ENCODE peak calls at places on chromosome 10, in seven cellular contexts. N, M, X, C, R, Q and V are unnamed samples.

GRCh38 chr10:117497736-117498135 is 44.8 kb upstream of the EMX2 start:
- DNase-seq in X (no peak), R (no peak), Q (no peak), M (no peak), N (no peak), C (no peak), V (no peak)

GRCh38 chr10:122128357-122128756 is 139.4 kb downstream of the TACC2 start:
- DNase-seq in N (no peak), C (peak; percentile 37), M (no peak), Q (no peak), X (no peak), R (no peak), V (no peak)

GRCh38 chr10:61907587-61907986 is 6.1 kb downstream of the ARID5B start:
- DNase-seq in Q (no peak), N (no peak), R (no peak), M (no peak), C (no peak), X (no peak), V (no peak)

GRCh38 chr10:22437620-22438588 is 92.6 kb downstream of the SPAG6 start:
- DNase-seq in Q (peak; percentile 52), C (peak; percentile 43), N (peak; percentile 21), X (no peak), R (peak; percentile 52), M (peak; percentile 22), V (peak; percentile 37)

GRCh38 chr10:19505320-19506092 is 310.7 kb upstream of the PLXDC2 start:
- DNase-seq in M (no peak), Q (no peak), N (no peak), C (no peak), R (no peak), X (no peak), V (no peak)

GRCh38 chr10:71074176-71074755 is 138.1 kb upstream of the UNC5B start:
- DNase-seq in N (no peak), R (no peak), M (no peak), X (no peak), Q (no peak), C (no peak), V (peak; percentile 34)

GRCh38 chr10:31261502-31262311 is 57.3 kb upstream of the ZEB1 start:
- DNase-seq in Q (no peak), C (peak; percentile 88), X (no peak), M (no peak), R (no peak), N (no peak), V (no peak)

GRCh38 chr10:128884061-128884425 is 583.0 kb upstream of the MGMT start:
- DNase-seq in N (no peak), X (no peak), M (no peak), R (no peak), C (no peak), Q (no peak), V (no peak)

GRCh38 chr10:88115968-88116367 is 252.5 kb downstream of the PTEN start:
- DNase-seq in M (no peak), C (peak; percentile 47), Q (no peak), X (no peak), N (no peak), R (no peak), V (no peak)

GRCh38 chr10:69769395-69769989 is 32.2 kb upstream of the COL13A1 start:
- DNase-seq in Q (no peak), R (no peak), X (no peak), N (no peak), M (peak; percentile 99), C (peak; percentile 62), V (no peak)

GRCh38 chr10:42888504-42889095 is 106.0 kb downstream of the BMS1 start:
- DNase-seq in Q (no peak), R (no peak), N (no peak), M (no peak), X (no peak), C (no peak), V (no peak)

GRCh38 chr10:88194041-88194887 is 330.8 kb downstream of the PTEN start:
- DNase-seq in M (no peak), R (no peak), Q (no peak), C (peak; percentile 9), N (peak; percentile 4), X (no peak), V (no peak)

GRCh38 chr10:50501478-50501877 is 122.3 kb downstream of the SGMS1 start:
- DNase-seq in C (peak; percentile 54), M (no peak), N (no peak), X (no peak), Q (no peak), R (no peak), V (no peak)

GRCh38 chr10:104069610-104070009 is 16.1 kb downstream of the COL17A1 start:
- DNase-seq in R (no peak), M (no peak), Q (no peak), N (no peak), X (no peak), C (no peak), V (no peak)

GRCh38 chr10:65041307-65041706 is 1520.1 kb downstream of the REEP3 start:
- DNase-seq in Q (no peak), N (no peak), R (no peak), X (no peak), C (no peak), M (no peak), V (no peak)

GRCh38 chr10:75408911-75409885 is 7.6 kb upstream of the ZNF503 start:
- DNase-seq in X (peak; percentile 65), Q (peak; percentile 58), R (peak; percentile 15), M (peak; percentile 77), C (peak; percentile 46), N (peak; percentile 30), V (peak; percentile 72)

GRCh38 chr10:50367732-50368131 is 116.4 kb upstream of the ASAH2 start:
- DNase-seq in R (no peak), N (no peak), X (no peak), C (peak; percentile 63), M (peak; percentile 66), Q (no peak), V (no peak)

GRCh38 chr10:66514666-66515065 is 411.2 kb upstream of the LRRTM3 start:
- DNase-seq in N (no peak), Q (no peak), R (no peak), X (no peak), M (no peak), C (no peak), V (no peak)

GRCh38 chr10:103278862-103279298 is 1.9 kb downstream of the INA start:
- DNase-seq in Q (peak; percentile 13), R (no peak), N (peak; percentile 46), M (peak; percentile 65), C (peak; percentile 59), X (no peak), V (no peak)

GRCh38 chr10:126127630-126128029 is 231.3 kb downstream of the FANK1 start:
- DNase-seq in N (no peak), M (no peak), X (no peak), Q (no peak), C (no peak), R (no peak), V (no peak)

GRCh38 chr10:13528875-13529713 is at the start of gene BEND7:
- DNase-seq in N (no peak), C (no peak), Q (peak; percentile 51), R (no peak), X (no peak), M (peak; percentile 63), V (no peak)

GRCh38 chr10:60283397-60283796 is 106.3 kb downstream of the ANK3 start:
- DNase-seq in Q (no peak), M (no peak), R (no peak), N (no peak), X (no peak), C (no peak), V (no peak)

GRCh38 chr10:96595741-96596140 is 8.9 kb upstream of the TM9SF3 start:
- DNase-seq in X (no peak), R (no peak), M (no peak), Q (no peak), N (no peak), C (no peak), V (no peak)

GRCh38 chr10:129898701-129899563 is 65.1 kb downstream of the EBF3 start:
- DNase-seq in R (no peak), Q (no peak), N (no peak), X (no peak), M (no peak), C (no peak), V (no peak)

GRCh38 chr10:103042908-103043307 is 124.8 kb downstream of the CNNM2 start:
- DNase-seq in R (no peak), X (no peak), C (no peak), N (no peak), M (no peak), Q (no peak), V (no peak)

GRCh38 chr10:31961675-31962074 is 33.0 kb upstream of the ARHGAP12 start:
- DNase-seq in M (no peak), N (no peak), X (no peak), C (peak; percentile 56), R (peak; percentile 62), Q (no peak), V (no peak)

GRCh38 chr10:5523796-5524574 is 776 bp upstream of the CALML3 start:
- DNase-seq in M (no peak), Q (no peak), X (no peak), N (no peak), C (no peak), R (no peak), V (peak; percentile 37)

GRCh38 chr10:26887611-26888215 is 27.0 kb upstream of the ABI1 start:
- DNase-seq in N (no peak), X (no peak), Q (no peak), M (no peak), R (no peak), C (peak; percentile 9), V (no peak)

GRCh38 chr10:45464958-45465567 is 91.0 kb downstream of the ALOX5 start:
- DNase-seq in N (peak; percentile 70), C (peak; percentile 75), M (peak; percentile 74), R (peak; percentile 50), X (no peak), Q (peak; percentile 80), V (peak; percentile 80)

GRCh38 chr10:2839081-2839725 is 228.1 kb upstream of the PFKP start:
- DNase-seq in N (peak; percentile 50), Q (peak; percentile 23), C (peak; percentile 5), M (peak; percentile 31), R (peak; percentile 34), X (no peak), V (no peak)

GRCh38 chr10:31075434-31075833 is 43.8 kb upstream of the ZNF438 start:
- DNase-seq in C (peak; percentile 95), X (no peak), Q (no peak), N (no peak), M (no peak), R (no peak), V (no peak)

GRCh38 chr10:118214751-118215150 is 127.4 kb downstream of the FAM204A start:
- DNase-seq in M (no peak), Q (no peak), R (no peak), X (no peak), C (no peak), N (no peak), V (no peak)

GRCh38 chr10:35349389-35349915 is 13.1 kb downstream of the CCNY start:
- DNase-seq in R (no peak), X (no peak), M (no peak), C (no peak), N (no peak), Q (no peak), V (no peak)

GRCh38 chr10:484441-484924 is 205.0 kb downstream of the DIP2C start:
- DNase-seq in M (peak; percentile 58), N (no peak), C (peak; percentile 38), X (no peak), R (no peak), Q (no peak), V (no peak)

GRCh38 chr10:70458329-70459060 is 17.0 kb upstream of the NODAL start:
- DNase-seq in X (no peak), M (peak; percentile 75), R (no peak), N (peak; percentile 61), C (peak; percentile 51), Q (peak; percentile 67), V (peak; percentile 74)

GRCh38 chr10:75400163-75400768 is 1.3 kb downstream of the ZNF503 start:
- DNase-seq in C (peak; percentile 62), M (peak; percentile 44), N (no peak), X (no peak), Q (peak; percentile 65), R (no peak), V (peak; percentile 55)